ENCODE peak calls at places on chromosomes 2 and 18, in eight cellular contexts. N, J, A, Q, Y, C, R and H are unnamed samples.

GRCh38 chr2:217371681-217372297 is 511.9 kb upstream of the TNP1 start:
- DNase-seq in N (no peak), J (no peak), A (no peak), Q (no peak), Y (no peak), C (no peak), R (no peak), H (no peak)

GRCh38 chr2:216960926-216961325 is 101.1 kb upstream of the TNP1 start:
- DNase-seq in N (no peak), J (no peak), A (no peak), Q (no peak), Y (no peak), C (no peak), R (no peak), H (no peak)

GRCh38 chr2:46434851-46435273 is 44.5 kb upstream of the TMEM247 start:
- DNase-seq in N (no peak), J (no peak), A (no peak), Q (no peak), Y (peak; percentile 18), C (peak; percentile 78), R (no peak), H (no peak)

GRCh38 chr18:715626-716025 is 3.2 kb upstream of the ENOSF1 start:
- DNase-seq in N (no peak), J (no peak), A (no peak), Q (no peak), Y (peak; percentile 49), C (peak; percentile 74), R (no peak), H (no peak)

GRCh38 chr2:110883401-110883800 is 151.0 kb downstream of the ACOXL start:
- DNase-seq in N (no peak), J (no peak), A (no peak), Q (no peak), Y (no peak), C (peak; percentile 4), R (no peak), H (no peak)

GRCh38 chr18:8348051-8348450 is 261.2 kb upstream of the RAB12 start:
- DNase-seq in N (no peak), J (no peak), A (no peak), Q (no peak), Y (no peak), C (no peak), R (no peak), H (no peak)

GRCh38 chr2:14722919-14723559 is 90.5 kb downstream of the LRATD1 start:
- DNase-seq in N (no peak), J (no peak), A (no peak), Q (no peak), Y (no peak), C (no peak), R (no peak), H (no peak)

GRCh38 chr2:172826522-172826921 is 90.9 kb downstream of the RAPGEF4 start:
- DNase-seq in N (no peak), J (no peak), A (no peak), Q (no peak), Y (no peak), C (peak; percentile 39), R (no peak), H (no peak)

GRCh38 chr2:29347774-29348465 is 232.7 kb downstream of the CLIP4 start:
- DNase-seq in N (no peak), J (no peak), A (no peak), Q (no peak), Y (no peak), C (no peak), R (no peak), H (no peak)

GRCh38 chr2:54855434-54855833 is 132.0 kb downstream of the EML6 start:
- DNase-seq in N (no peak), J (no peak), A (no peak), Q (no peak), Y (no peak), C (peak; percentile 10), R (no peak), H (no peak)

GRCh38 chr2:83054751-83055150 is 1404.3 kb downstream of the SUCLG1 start:
- DNase-seq in N (no peak), J (no peak), A (no peak), Q (no peak), Y (no peak), C (peak; percentile 12), R (no peak), H (no peak)

GRCh38 chr2:37000988-37001556 is 34.7 kb upstream of the STRN start:
- DNase-seq in N (no peak), J (no peak), A (no peak), Q (no peak), Y (no peak), C (no peak), R (no peak), H (no peak)